ENCODE peak calls at places on chromosomes 13 and 19, in nine cellular contexts. O is A673, L is tibial artery, B is Peyer's patch, U is pancreas, N is adrenal gland, H is hepatocyte, V is ascending aorta, F is breast epithelium. E is an unnamed sample.

GRCh38 chr19:4640247-4641000 is 1.1 kb downstream of the TNFAIP8L1 start:
- DNase-seq in H (peak; percentile 44), U (no peak), L (no peak), N (no peak), F (no peak), V (no peak), O (no peak), B (peak; percentile 64), E (no peak)

GRCh38 chr19:55206664-55207500 is 2.4 kb downstream of the PTPRH start:
- DNase-seq in V (peak; percentile 35), N (peak; percentile 98), U (peak; percentile 91), B (peak; percentile 95), O (peak; percentile 74), L (no peak), H (peak; percentile 96), F (peak; percentile 38), E (peak; percentile 75)

GRCh38 chr13:31947105-31947504 is 84.5 kb upstream of the FRY start:
- DNase-seq in H (no peak), O (no peak), F (no peak), B (no peak), V (no peak), N (no peak), U (no peak), L (no peak), E (no peak)

GRCh38 chr13:44125943-44126469 is 246.3 kb downstream of the LACC1 start:
- DNase-seq in O (no peak), B (no peak), L (no peak), F (no peak), N (no peak), H (no peak), V (no peak), U (no peak), E (no peak)

GRCh38 chr13:85896516-85897450 is 97.6 kb upstream of the SLITRK6 start:
- DNase-seq in N (no peak), L (no peak), U (no peak), H (no peak), B (no peak), V (no peak), O (peak; percentile 27), F (no peak), E (no peak)

GRCh38 chr19:56116606-56117005 is 4.5 kb downstream of the ZNF787 start:
- DNase-seq in F (no peak), L (no peak), O (no peak), B (no peak), U (no peak), V (no peak), H (no peak), N (no peak), E (no peak)

GRCh38 chr19:12668937-12669271 is 2.3 kb downstream of the WDR83 start:
- DNase-seq in H (peak; percentile 78), V (no peak), L (peak; percentile 77), U (no peak), N (peak; percentile 77), F (peak; percentile 66), B (no peak), O (peak; percentile 50), E (peak; percentile 49)

GRCh38 chr13:23621316-23621645 is 51.1 kb downstream of the TNFRSF19 start:
- DNase-seq in U (no peak), O (no peak), H (peak; percentile 80), L (no peak), B (no peak), F (no peak), N (peak; percentile 52), V (no peak), E (no peak)

GRCh38 chr19:18809149-18809978 is 18.3 kb upstream of the COMP start:
- DNase-seq in O (peak; percentile 43), B (no peak), H (peak; percentile 57), N (peak; percentile 68), F (peak; percentile 82), U (no peak), V (peak; percentile 38), L (peak; percentile 91), E (peak; percentile 56)

GRCh38 chr13:110304256-110304655 is 2.7 kb downstream of the COL4A1 start:
- DNase-seq in L (no peak), U (no peak), O (no peak), H (peak; percentile 35), F (no peak), B (no peak), N (no peak), V (no peak), E (no peak)

GRCh38 chr13:42832341-42833153 is 51.2 kb downstream of the FAM216B start:
- DNase-seq in N (no peak), O (no peak), B (no peak), H (peak; percentile 20), L (no peak), U (no peak), F (no peak), V (no peak), E (no peak)

GRCh38 chr19:35095667-35096368 is 19.8 kb upstream of the FXYD3 start:
- DNase-seq in O (no peak), N (no peak), L (no peak), B (no peak), U (no peak), H (no peak), V (no peak), F (peak; percentile 66), E (no peak)

GRCh38 chr19:43545276-43545675 is 12.3 kb downstream of the ZNF575 start:
- DNase-seq in U (no peak), H (no peak), B (no peak), V (no peak), O (no peak), N (no peak), F (no peak), L (no peak), E (no peak)

GRCh38 chr13:38202730-38203129 is 146.9 kb upstream of the UFM1 start:
- DNase-seq in B (no peak), F (no peak), V (no peak), H (no peak), U (no peak), N (no peak), O (peak; percentile 34), L (no peak), E (no peak)

GRCh38 chr13:103859952-103860351 is 793.7 kb upstream of the SLC10A2 start:
- DNase-seq in L (no peak), O (no peak), B (no peak), N (no peak), H (no peak), V (no peak), U (no peak), F (no peak), E (no peak)

GRCh38 chr19:49953376-49953775 is 7.6 kb downstream of the SIGLEC11 start:
- DNase-seq in U (no peak), O (no peak), L (peak; percentile 35), N (peak; percentile 14), V (no peak), B (no peak), F (no peak), H (no peak), E (no peak)

GRCh38 chr19:49954933-49955332 is 6.0 kb downstream of the SIGLEC11 start:
- DNase-seq in N (peak; percentile 71), L (peak; percentile 5), U (no peak), O (no peak), B (no peak), F (no peak), V (no peak), H (no peak), E (no peak)

GRCh38 chr19:49954092-49954825 is 6.7 kb downstream of the SIGLEC11 start:
- DNase-seq in F (no peak), U (no peak), B (no peak), N (peak; percentile 50), L (peak; percentile 54), V (no peak), H (no peak), O (no peak), E (no peak)

GRCh38 chr19:49957262-49957915 is 3.6 kb downstream of the SIGLEC11 start:
- DNase-seq in U (no peak), N (peak; percentile 38), F (no peak), V (no peak), B (no peak), L (no peak), O (no peak), H (no peak), E (no peak)

GRCh38 chr19:49956113-49956491 is 4.9 kb downstream of the SIGLEC11 start:
- DNase-seq in N (peak; percentile 16), B (no peak), H (no peak), O (no peak), V (no peak), F (no peak), U (no peak), L (no peak), E (no peak)
- H3K27me3 ChIP-seq in N (no peaks in the 10 kb centered on the region), B (no peaks in the 10 kb centered on the region), H (no peaks in the 10 kb centered on the region), O (no peaks in the 10 kb centered on the region), V (no peaks in the 10 kb centered on the region), F (no peaks in the 10 kb centered on the region), U (no peaks in the 10 kb centered on the region), L (peaks cover 20% of the 10 kb centered on the region), E (peaks cover 23% of the 10 kb centered on the region)

GRCh38 chr13:112720814-112721197 is 31.0 kb downstream of the ATP11A start:
- DNase-seq in B (peak; percentile 31), U (no peak), L (no peak), O (no peak), N (no peak), H (no peak), V (no peak), F (no peak), E (no peak)

GRCh38 chr13:112720251-112720650 is 30.4 kb downstream of the ATP11A start:
- DNase-seq in O (no peak), B (peak; percentile 14), F (no peak), L (no peak), H (no peak), V (no peak), U (no peak), N (no peak), E (no peak)

GRCh38 chr13:112718318-112718717 is 28.5 kb downstream of the ATP11A start:
- DNase-seq in L (peak; percentile 52), B (no peak), H (no peak), V (no peak), U (no peak), O (no peak), N (no peak), F (no peak), E (no peak)

GRCh38 chr13:112719556-112719955 is 29.7 kb downstream of the ATP11A start:
- DNase-seq in U (no peak), H (no peak), B (no peak), O (no peak), N (no peak), F (no peak), V (no peak), L (no peak), E (no peak)

GRCh38 chr13:112719016-112719415 is 29.2 kb downstream of the ATP11A start:
- DNase-seq in O (no peak), F (no peak), N (no peak), U (no peak), L (no peak), V (no peak), B (no peak), H (no peak), E (no peak)
- H3K27ac ChIP-seq in O (no peak overlapping the region), F (no peak overlapping the region), N (no peak overlapping the region), U (no peak overlapping the region), L (no peak overlapping the region), V (no peak overlapping the region), B (no peak overlapping the region), H (peak overlapping the region; percentile 94), E (no peak overlapping the region)

GRCh38 chr13:79909664-79910063 is 428.7 kb downstream of the NDFIP2 start:
- DNase-seq in O (no peak), V (no peak), L (no peak), B (no peak), H (no peak), U (no peak), F (no peak), N (no peak), E (no peak)
- H3K27me3 ChIP-seq in O (no peaks in the 10 kb centered on the region), V (no peaks in the 10 kb centered on the region), L (no peaks in the 10 kb centered on the region), B (no peaks in the 10 kb centered on the region), H (no peaks in the 10 kb centered on the region), U (no peaks in the 10 kb centered on the region), F (no peaks in the 10 kb centered on the region), N (no peaks in the 10 kb centered on the region), E (no peaks in the 10 kb centered on the region)

GRCh38 chr19:58468216-58468839 is 1.4 kb downstream of the ZNF324 start:
- DNase-seq in F (no peak), N (no peak), U (no peak), O (no peak), V (no peak), B (no peak), L (no peak), H (no peak), E (no peak)
- H3K27ac ChIP-seq in F (no peak overlapping the region), N (no peak overlapping the region), U (no peak overlapping the region), O (no peak overlapping the region), V (no peak overlapping the region), B (no peak overlapping the region), L (no peak overlapping the region), H (no peak overlapping the region), E (no peak overlapping the region)